ENCODE peak calls at places on chromosomes 7 and 10, in ten cellular contexts. N is lung; G is cardiac muscle cell; W is ecto neural progenitor cell; L is foreskin fibroblast; I is posterior vena cava; V is effector CD4-positive, alpha-beta T cell; C is mesenteric fat pad; Q is fibroblast of villous mesenchyme; D is GM10248. S is an unnamed sample.

GRCh38 chr10:121058082-121058481 is 206.9 kb downstream of the WDR11 start:
- DNase-seq in Q (no peak), G (no peak), I (no peak), N (no peak), D (no peak), C (no peak), W (no peak), V (no peak), L (no peak), S (no peak)

GRCh38 chr7:151493083-151493482 is 26.6 kb downstream of the RHEB start:
- DNase-seq in W (no peak), I (no peak), G (no peak), Q (no peak), C (no peak), N (no peak), V (no peak), L (no peak), D (no peak), S (no peak)

GRCh38 chr10:16227674-16228073 is 209.1 kb upstream of the PTER start:
- DNase-seq in I (no peak), N (no peak), D (no peak), Q (no peak), W (no peak), G (no peak), V (no peak), C (no peak), L (no peak), S (no peak)

GRCh38 chr7:274262-274661 is 15.7 kb upstream of the FOXL3 start:
- DNase-seq in L (no peak), C (no peak), Q (no peak), V (no peak), D (no peak), W (no peak), I (peak), G (no peak), N (no peak), S (no peak)

GRCh38 chr10:30818010-30818660 is 188.6 kb upstream of the LYZL2 start:
- DNase-seq in V (no peak), N (peak), D (no peak), L (peak), W (no peak), G (peak), Q (peak), C (peak), I (peak), S (no peak)

GRCh38 chr10:61899997-61900828 is 1.3 kb upstream of the ARID5B start:
- DNase-seq in Q (peak), N (peak), V (peak), D (peak), W (peak), G (peak), I (no peak), C (no peak), L (peak), S (peak)

GRCh38 chr10:71074176-71074755 is 138.1 kb upstream of the UNC5B start:
- DNase-seq in I (peak), Q (no peak), L (no peak), G (no peak), V (no peak), D (no peak), W (peak), C (peak), N (no peak), S (no peak)

GRCh38 chr7:41146423-41146822 is 556.5 kb downstream of the INHBA start:
- DNase-seq in L (no peak), W (no peak), C (no peak), Q (no peak), D (no peak), V (no peak), G (no peak), N (no peak), I (no peak), S (no peak)

GRCh38 chr10:46294641-46295230 is 7.9 kb downstream of the ANTXRL start:
- DNase-seq in G (no peak), V (no peak), W (no peak), C (peak), L (no peak), N (no peak), Q (no peak), D (no peak), I (no peak), S (no peak)

GRCh38 chr10:59434463-59435326 is 72.3 kb upstream of the FAM13C start:
- DNase-seq in N (no peak), C (no peak), L (no peak), Q (peak), D (no peak), V (no peak), I (no peak), G (peak), W (no peak), S (no peak)

GRCh38 chr7:131745645-131746248 is 189.3 kb upstream of the PODXL start:
- DNase-seq in G (peak), C (no peak), D (no peak), V (no peak), Q (peak), I (no peak), N (no peak), L (peak), W (peak), S (no peak)

GRCh38 chr7:32243891-32244290 is 173.7 kb upstream of the PDE1C start:
- DNase-seq in L (no peak), N (peak), Q (no peak), G (no peak), D (no peak), W (peak), V (no peak), I (no peak), C (no peak), S (no peak)

GRCh38 chr7:70694909-70695803 is 436.8 kb upstream of the GALNT17 start:
- DNase-seq in V (no peak), W (peak), N (no peak), L (no peak), I (peak), Q (peak), G (peak), D (peak), C (no peak), S (peak)

GRCh38 chr7:40192036-40192435 is 57.2 kb downstream of the SUGCT start:
- DNase-seq in C (no peak), D (no peak), W (no peak), N (no peak), Q (peak), V (no peak), L (peak), I (no peak), G (peak), S (no peak)

GRCh38 chr7:146366938-146367337 is 250.3 kb downstream of the CNTNAP2 start:
- DNase-seq in W (no peak), G (peak), C (no peak), V (no peak), I (no peak), Q (no peak), D (no peak), L (no peak), N (no peak), S (no peak)

GRCh38 chr7:108839091-108839490 is 269.4 kb downstream of the DNAJB9 start:
- DNase-seq in V (no peak), D (no peak), N (no peak), I (no peak), W (no peak), L (peak), C (no peak), Q (no peak), G (no peak), S (no peak)

GRCh38 chr10:61754553-61755540 is 92.1 kb downstream of the CABCOCO1 start:
- DNase-seq in C (no peak), I (no peak), Q (peak), W (no peak), G (no peak), N (no peak), D (no peak), L (no peak), V (no peak), S (no peak)

GRCh38 chr10:7130191-7130911 is 280.5 kb downstream of the SFMBT2 start:
- DNase-seq in N (no peak), W (no peak), Q (no peak), I (no peak), L (no peak), G (no peak), V (no peak), C (no peak), D (no peak), S (no peak)

GRCh38 chr10:52701647-52702046 is 70.9 kb downstream of the MBL2 start:
- DNase-seq in G (no peak), L (no peak), D (no peak), V (no peak), C (no peak), Q (peak), I (no peak), W (no peak), N (no peak), S (no peak)

GRCh38 chr10:128035557-128035973 is 90.7 kb downstream of the MKI67 start:
- DNase-seq in C (no peak), D (peak), L (no peak), W (peak), N (peak), Q (peak), I (peak), G (peak), V (peak), S (peak)

GRCh38 chr10:34102917-34103506 is 712.1 kb downstream of the PARD3 start:
- DNase-seq in I (no peak), G (peak), W (no peak), Q (peak), D (no peak), C (no peak), L (peak), N (no peak), V (no peak), S (no peak)

GRCh38 chr7:22823142-22823497 is 471 bp upstream of the TOMM7 start:
- DNase-seq in C (no peak), N (no peak), Q (no peak), V (no peak), I (no peak), G (no peak), W (no peak), L (no peak), D (no peak), S (no peak)

GRCh38 chr7:17392846-17393245 is 94.4 kb downstream of the AHR start:
- DNase-seq in V (no peak), Q (peak), L (peak), W (no peak), D (no peak), C (no peak), I (no peak), G (peak), N (no peak), S (no peak)

GRCh38 chr7:84025332-84025927 is 169.2 kb downstream of the SEMA3A start:
- DNase-seq in Q (peak), G (peak), N (no peak), V (no peak), W (peak), C (no peak), L (peak), I (peak), D (no peak), S (no peak)

GRCh38 chr7:76133839-76134238 is 67.9 kb upstream of the SRRM3 start:
- DNase-seq in I (no peak), G (no peak), Q (no peak), V (no peak), W (no peak), L (no peak), D (no peak), C (no peak), N (no peak), S (no peak)

GRCh38 chr7:100803398-100804161 is 23.7 kb downstream of the EPHB4 start:
- DNase-seq in I (peak), W (peak), C (peak), Q (peak), N (peak), V (no peak), D (peak), G (peak), L (peak), S (peak)

GRCh38 chr10:6917125-6917524 is 337.0 kb upstream of the PRKCQ start:
- DNase-seq in I (no peak), N (no peak), L (peak), G (no peak), D (no peak), Q (peak), C (no peak), V (no peak), W (no peak), S (no peak)

GRCh38 chr10:120788756-120789155 is 62.4 kb upstream of the WDR11 start:
- DNase-seq in L (no peak), N (no peak), G (no peak), W (no peak), I (no peak), C (no peak), Q (no peak), D (no peak), V (no peak), S (no peak)

GRCh38 chr7:103810112-103810744 is 179.2 kb downstream of the RELN start:
- DNase-seq in N (no peak), L (no peak), C (no peak), W (no peak), V (no peak), I (no peak), D (no peak), G (no peak), Q (no peak), S (no peak)

GRCh38 chr10:72334196-72334831 is 20.4 kb downstream of the DNAJB12 start:
- DNase-seq in I (no peak), N (no peak), C (no peak), L (no peak), D (no peak), G (peak), Q (peak), V (no peak), W (peak), S (no peak)

GRCh38 chr7:74502216-74502891 is 48.6 kb downstream of the GTF2IRD1 start:
- DNase-seq in N (no peak), Q (no peak), C (no peak), I (no peak), L (no peak), W (no peak), V (no peak), G (no peak), D (no peak), S (peak)

GRCh38 chr7:44073664-44074348 is 8.4 kb upstream of the PGAM2 start:
- DNase-seq in C (no peak), I (peak), Q (peak), L (peak), W (no peak), D (peak), V (no peak), N (peak), G (no peak), S (peak)

GRCh38 chr7:132655071-132655761 is 78.9 kb upstream of the PLXNA4 start:
- DNase-seq in V (no peak), Q (no peak), W (no peak), I (peak), G (peak), D (no peak), C (no peak), L (peak), N (peak), S (peak)

GRCh38 chr10:76333801-76334200 is 902.4 kb downstream of the LRMDA start:
- DNase-seq in C (no peak), W (no peak), V (no peak), G (no peak), L (no peak), D (no peak), I (no peak), N (no peak), Q (no peak), S (no peak)

GRCh38 chr10:102643346-102644065 is 773 bp upstream of the TRIM8 start:
- DNase-seq in C (no peak), D (peak), N (peak), I (peak), V (peak), G (peak), W (peak), L (peak), Q (peak), S (peak)

GRCh38 chr7:77800158-77800557 is 1.6 kb downstream of the PHTF2 start:
- DNase-seq in C (no peak), I (no peak), W (no peak), Q (no peak), V (no peak), N (no peak), L (no peak), D (peak), G (peak), S (no peak)

GRCh38 chr10:93773120-93773519 is 15.4 kb downstream of the LGI1 start:
- DNase-seq in C (no peak), V (no peak), G (no peak), N (no peak), L (no peak), W (no peak), I (no peak), Q (no peak), D (no peak), S (no peak)

GRCh38 chr7:108093341-108093740 is 36.8 kb downstream of the LAMB4 start:
- DNase-seq in N (no peak), C (no peak), L (no peak), Q (no peak), W (no peak), V (no peak), I (no peak), D (no peak), G (peak), S (no peak)

GRCh38 chr10:113093188-113094113 is 143.4 kb downstream of the TCF7L2 start:
- DNase-seq in L (no peak), W (peak), C (peak), N (no peak), I (no peak), V (no peak), G (no peak), Q (peak), D (no peak), S (peak)

S was measured in prostate gland.